ENCODE peak calls at places on chromosomes 6 and 20, in nine cellular contexts. H is SJSA1, I is tibial nerve, B is fibroblast of lung, W is ascending aorta, F is iPS DF 6.9, V is astrocyte, E is psoas muscle, S is lower lobe of right lung. Y is an unnamed sample. For H3K4me1, the result is how much of the 10 kb centered on the place peaks cover.

GRCh38 chr6:6701864-6702263 is 113.3 kb downstream of the LY86 start:
- DNase-seq in H (no peak), I (no peak), B (no peak), W (no peak), F (no peak), V (no peak), E (no peak), S (peak), Y (no peak)

GRCh38 chr6:139965393-139965792 is 590.9 kb upstream of the CITED2 start:
- DNase-seq in H (no peak), I (no peak), B (peak), W (no peak), F (no peak), V (peak), E (no peak), S (no peak), Y (no peak)

GRCh38 chr20:19411811-19412210 is 199.4 kb downstream of the SLC24A3 start:
- DNase-seq in H (no peak), I (no peak), B (no peak), W (no peak), F (no peak), V (no peak), E (no peak), S (no peak), Y (no peak)

GRCh38 chr6:69984506-69984905 is 118.2 kb downstream of the COL19A1 start:
- DNase-seq in H (no peak), I (no peak), B (no peak), W (no peak), F (no peak), V (no peak), E (no peak), S (no peak), Y (no peak)

GRCh38 chr6:107977283-107977682 is 19.3 kb upstream of the SEC63 start:
- DNase-seq in H (no peak), I (no peak), B (peak), W (no peak), F (no peak), V (peak), E (no peak), S (no peak), Y (no peak)

GRCh38 chr6:111601875-111602274 is 3.8 kb downstream of the TRAF3IP2 start:
- DNase-seq in H (no peak), I (peak), B (peak), W (no peak), F (no peak), V (peak), E (no peak), S (no peak), Y (no peak)

GRCh38 chr6:154197176-154197850 is 158.3 kb downstream of the OPRM1 start:
- DNase-seq in H (no peak), I (no peak), B (peak), W (no peak), F (no peak), V (peak), E (no peak), S (no peak), Y (no peak)

GRCh38 chr6:22892452-22892851 is 323.1 kb downstream of the HDGFL1 start:
- DNase-seq in H (peak), I (peak), B (peak), W (no peak), F (no peak), V (peak), E (no peak), S (no peak), Y (no peak)

GRCh38 chr20:55053389-55053788 is 578.0 kb downstream of the DOK5 start:
- DNase-seq in H (no peak), I (no peak), B (no peak), W (no peak), F (no peak), V (no peak), E (no peak), S (no peak), Y (no peak)

GRCh38 chr20:13041574-13042457 is 33.0 kb downstream of the SPTLC3 start:
- DNase-seq in H (no peak), I (no peak), B (peak), W (no peak), F (no peak), V (no peak), E (no peak), S (no peak), Y (no peak)

GRCh38 chr20:9230406-9230805 is 161.5 kb downstream of the PLCB4 start:
- DNase-seq in H (no peak), I (no peak), B (no peak), W (no peak), F (no peak), V (no peak), E (no peak), S (no peak), Y (no peak)

GRCh38 chr6:164124986-164125385 is 710.5 kb downstream of the QKI start:
- DNase-seq in H (no peak), I (no peak), B (no peak), W (no peak), F (no peak), V (no peak), E (no peak), S (no peak), Y (no peak)

GRCh38 chr6:113018351-113019151 is 671.4 kb downstream of the RFPL4B start:
- DNase-seq in H (no peak), I (peak), B (peak), W (no peak), F (no peak), V (peak), E (no peak), S (no peak), Y (no peak)

GRCh38 chr6:38262609-38263008 is 377.1 kb downstream of the BTBD9 start:
- DNase-seq in H (no peak), I (no peak), B (peak), W (no peak), F (no peak), V (peak), E (no peak), S (no peak), Y (no peak)

GRCh38 chr20:18223399-18223798 is 64.9 kb upstream of the ZNF133 start:
- DNase-seq in H (no peak), I (no peak), B (no peak), W (no peak), F (no peak), V (no peak), E (no peak), S (no peak), Y (no peak)

GRCh38 chr20:7851031-7851490 is 89.2 kb downstream of the HAO1 start:
- DNase-seq in H (no peak), I (no peak), B (peak), W (no peak), F (no peak), V (peak), E (no peak), S (no peak), Y (no peak)

GRCh38 chr20:20872420-20872819 is 160.0 kb upstream of the RALGAPA2 start:
- DNase-seq in H (no peak), I (no peak), B (no peak), W (no peak), F (no peak), V (no peak), E (no peak), S (no peak), Y (no peak)

GRCh38 chr6:138377042-138377441 is 663 bp upstream of the SMIM28 start:
- DNase-seq in H (no peak), I (no peak), B (no peak), W (no peak), F (no peak), V (no peak), E (no peak), S (no peak), Y (no peak)

GRCh38 chr6:25749837-25750236 is 4.7 kb upstream of the SLC17A4 start:
- DNase-seq in H (no peak), I (no peak), B (no peak), W (no peak), F (no peak), V (no peak), E (no peak), S (no peak), Y (no peak)

GRCh38 chr6:6614096-6614964 is 25.8 kb downstream of the LY86 start:
- DNase-seq in H (no peak), I (no peak), B (no peak), W (no peak), F (no peak), V (no peak), E (no peak), S (no peak), Y (no peak)

GRCh38 chr20:14477125-14477524 is 139.7 kb upstream of the FLRT3 start:
- DNase-seq in H (no peak), I (no peak), B (peak), W (no peak), F (no peak), V (no peak), E (no peak), S (no peak), Y (no peak)

GRCh38 chr6:96939019-96939805 is 14.7 kb downstream of the KLHL32 start:
- DNase-seq in H (peak), I (no peak), B (peak), W (no peak), F (no peak), V (peak), E (no peak), S (no peak), Y (no peak)

GRCh38 chr6:105514306-105514705 is 111.4 kb upstream of the PREP start:
- DNase-seq in H (no peak), I (peak), B (no peak), W (no peak), F (no peak), V (no peak), E (no peak), S (no peak), Y (no peak)

GRCh38 chr6:52582996-52583395 is 6.1 kb upstream of the TRAM2 start:
- DNase-seq in H (no peak), I (no peak), B (no peak), W (no peak), F (no peak), V (no peak), E (no peak), S (no peak), Y (no peak)

GRCh38 chr6:33316603-33317417 is 734 bp downstream of the ZBTB22 start:
- DNase-seq in H (no peak), I (no peak), B (no peak), W (no peak), F (no peak), V (no peak), E (no peak), S (no peak), Y (no peak)

GRCh38 chr6:33314515-33314942 is 651 bp upstream of the TAPBP start:
- DNase-seq in H (peak), I (peak), B (peak), W (no peak), F (no peak), V (peak), E (peak), S (peak), Y (no peak)

GRCh38 chr6:33317418-33317667 is 201 bp downstream of the ZBTB22 start:
- DNase-seq in H (no peak), I (no peak), B (no peak), W (no peak), F (no peak), V (no peak), E (no peak), S (no peak), Y (no peak)

GRCh38 chr6:33314943-33315752 is 1.3 kb upstream of the TAPBP start:
- DNase-seq in H (no peak), I (no peak), B (no peak), W (no peak), F (no peak), V (no peak), E (peak), S (peak), Y (no peak)

GRCh38 chr6:33315753-33316602 is 1.6 kb downstream of the ZBTB22 start:
- DNase-seq in H (no peak), I (no peak), B (no peak), W (no peak), F (no peak), V (no peak), E (no peak), S (no peak), Y (no peak)
- H3K4me1 ChIP-seq in H (under half), I (half or more), B (under half), W (under half), F (under half), V (half or more), E (half or more), S (half or more), Y (half or more)

DNA sequence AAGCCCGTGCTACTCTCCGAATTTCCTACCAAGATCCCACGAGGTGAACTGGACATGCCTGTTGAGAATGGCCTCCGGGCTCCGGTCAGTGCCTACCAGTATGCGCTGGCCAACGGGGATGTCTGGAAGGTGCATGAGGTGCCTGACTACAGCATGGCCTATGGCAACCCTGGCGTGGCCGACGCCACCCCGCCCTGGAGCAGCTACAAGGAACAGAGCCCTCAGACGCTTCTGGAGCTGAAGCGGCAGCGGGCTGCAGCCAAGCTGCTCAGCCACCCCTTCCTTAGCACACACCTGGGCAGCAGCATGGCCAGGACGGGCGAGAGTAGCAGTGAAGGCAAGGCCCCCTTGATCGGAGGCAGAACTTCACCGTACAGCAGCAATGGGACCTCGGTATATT is 8.0 kb upstream of the FAM83D start:
- DNase-seq in H (no peak), I (no peak), B (no peak), W (no peak), F (no peak), V (no peak), E (no peak), S (no peak), Y (no peak)
- H3K27ac ChIP-seq in H (no peak), I (no peak), B (no peak), W (no peak), F (no peak), V (no peak), E (no peak), S (no peak), Y (no peak)

GRCh38 chr6:15342114-15342513 is 96.2 kb downstream of the JARID2 start:
- DNase-seq in H (no peak), I (no peak), B (no peak), W (no peak), F (no peak), V (no peak), E (no peak), S (no peak), Y (no peak)
- H3K4me1 ChIP-seq in H (under half), I (under half), B (under half), W (under half), F (under half), V (under half), E (under half), S (half or more), Y (under half)

GRCh38 chr20:58242824-58243223 is 14.4 kb upstream of the ANKRD60 start:
- DNase-seq in H (no peak), I (no peak), B (no peak), W (no peak), F (no peak), V (no peak), E (no peak), S (no peak), Y (no peak)
- H3K27ac ChIP-seq in H (no peak), I (no peak), B (no peak), W (no peak), F (no peak), V (no peak), E (no peak), S (no peak), Y (no peak)

DNA sequence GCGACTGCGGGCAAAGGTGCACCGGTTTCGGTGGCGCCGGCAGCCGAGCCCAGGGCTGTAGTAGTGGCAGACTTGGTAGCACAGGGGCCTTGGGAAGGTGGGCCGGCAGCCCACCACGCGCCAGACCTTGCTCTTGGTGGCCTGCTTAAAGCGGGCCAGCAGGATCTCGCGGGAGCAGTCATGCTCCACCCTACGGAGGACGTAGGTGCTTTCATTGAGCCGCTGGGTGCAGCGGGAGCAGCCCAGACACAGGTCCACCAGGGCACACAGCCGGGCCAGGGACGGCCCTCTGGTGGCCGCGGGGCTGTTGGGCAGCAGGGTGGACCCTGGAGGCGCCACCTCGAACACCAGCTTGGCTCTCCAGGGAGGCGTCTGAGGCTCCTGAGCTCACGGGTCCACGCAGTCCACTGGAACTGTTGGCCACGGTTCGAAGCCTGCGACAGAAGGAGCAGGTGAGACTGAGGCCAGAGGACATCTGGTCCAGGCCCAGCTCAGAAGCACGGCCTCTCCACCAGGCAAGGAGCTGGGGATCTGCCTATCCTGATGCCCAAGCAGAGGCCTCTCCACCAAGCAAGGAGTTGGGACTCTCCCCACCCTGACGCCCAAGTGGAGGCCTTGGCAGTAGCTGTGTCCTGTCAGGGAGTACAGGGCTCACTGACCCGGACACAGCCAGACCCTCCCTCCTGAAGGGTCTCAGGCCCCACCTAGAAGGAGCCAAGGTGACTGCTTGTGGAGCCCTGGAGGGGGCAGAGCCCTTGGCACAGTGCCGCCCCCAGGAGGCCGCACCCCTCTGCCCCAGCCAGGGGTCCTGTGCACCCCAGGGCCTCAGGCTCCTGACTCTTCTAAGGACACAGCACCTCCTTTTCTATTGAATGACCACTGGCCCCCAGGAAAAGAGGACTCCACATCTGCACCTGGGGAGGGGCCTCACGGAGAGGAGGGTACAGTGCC is 976 bp downstream of the HELZ2 start:
- DNase-seq in H (no peak), I (no peak), B (no peak), W (no peak), F (no peak), V (no peak), E (no peak), S (no peak), Y (no peak)
- H3K4me1 ChIP-seq in H (under half), I (under half), B (under half), W (under half), F (under half), V (under half), E (under half), S (under half), Y (under half)

DNA sequence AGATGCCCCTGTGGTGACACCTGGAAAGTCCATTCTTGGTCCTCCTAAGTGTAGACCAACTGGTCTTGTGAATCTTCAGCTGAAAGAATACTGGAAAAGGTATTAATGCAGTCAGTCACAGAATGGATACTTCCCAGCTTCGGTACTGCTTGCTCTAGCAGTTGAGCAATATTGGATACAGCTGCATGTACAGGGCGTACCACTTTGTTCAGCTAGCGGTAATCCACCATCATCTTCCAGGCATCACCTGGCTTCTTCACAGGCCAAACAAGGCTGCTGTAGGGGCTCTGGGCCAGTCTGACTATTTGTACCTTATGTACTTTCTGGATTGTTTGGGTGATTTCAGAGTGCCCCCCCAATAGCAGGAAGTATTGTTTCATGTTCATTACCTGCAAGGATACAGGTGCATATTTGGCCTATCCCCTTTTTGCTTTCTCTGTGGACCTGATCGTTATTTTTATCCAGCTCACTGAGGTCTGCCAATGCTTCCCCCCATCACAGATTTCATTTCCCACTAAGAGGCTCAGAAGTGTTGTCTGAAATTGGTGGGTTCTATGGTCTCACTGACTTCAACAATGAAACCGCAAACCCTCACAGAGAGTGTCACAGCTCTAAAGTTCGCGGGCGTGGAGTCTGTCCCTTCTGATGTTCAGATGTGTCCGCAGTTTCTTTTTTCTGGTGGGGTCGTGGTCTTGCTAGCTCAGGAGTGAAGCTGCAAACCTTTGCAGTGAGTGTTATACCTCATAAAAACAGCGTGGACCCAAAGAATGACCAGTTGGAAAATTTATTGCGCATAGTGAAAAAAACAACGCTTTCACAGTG is 52.2 kb downstream of the TRIM27 start:
- DNase-seq in H (no peak), I (no peak), B (no peak), W (no peak), F (no peak), V (no peak), E (no peak), S (no peak), Y (no peak)
- H3K27ac ChIP-seq in H (no peak), I (no peak), B (no peak), W (no peak), F (no peak), V (no peak), E (no peak), S (no peak), Y (no peak)

GRCh38 chr6:30231067-30231466 is 17.9 kb upstream of the TRIM26 start:
- DNase-seq in H (no peak), I (no peak), B (no peak), W (no peak), F (no peak), V (no peak), E (no peak), S (no peak), Y (no peak)

GRCh38 chr6:30223339-30223738 is 10.1 kb upstream of the TRIM26 start:
- DNase-seq in H (no peak), I (no peak), B (no peak), W (no peak), F (no peak), V (no peak), E (no peak), S (no peak), Y (no peak)

GRCh38 chr6:30227242-30227722 is 14.1 kb upstream of the TRIM26 start:
- DNase-seq in H (no peak), I (no peak), B (no peak), W (no peak), F (no peak), V (no peak), E (no peak), S (no peak), Y (no peak)

GRCh38 chr6:30227763-30228487 is 14.7 kb upstream of the TRIM26 start:
- DNase-seq in H (no peak), I (no peak), B (no peak), W (no peak), F (no peak), V (no peak), E (no peak), S (no peak), Y (no peak)
- H3K4me1 ChIP-seq in H (under half), I (under half), B (under half), W (under half), F (under half), V (under half), E (under half), S (under half), Y (under half)

DNA sequence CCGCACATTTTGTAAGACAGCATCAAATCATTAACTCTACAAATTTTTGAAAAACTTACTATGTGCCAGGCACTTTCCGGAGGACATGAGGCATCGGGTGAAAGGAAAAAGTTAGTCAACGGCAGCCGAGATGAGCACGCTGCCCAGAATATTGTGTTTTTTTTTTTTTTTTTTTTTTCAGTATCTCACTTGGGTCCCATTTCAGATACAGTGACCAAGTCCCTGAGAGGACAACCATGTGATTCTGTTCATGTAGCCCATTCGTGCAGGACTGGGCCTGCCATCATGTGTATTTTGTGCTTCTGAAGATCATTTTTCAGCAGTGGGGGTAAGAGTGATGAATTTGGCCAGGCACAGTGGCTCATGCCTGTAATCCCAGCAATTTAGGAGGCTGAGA is 1.3 kb downstream of the SLA2 start:
- DNase-seq in H (no peak), I (no peak), B (no peak), W (no peak), F (no peak), V (no peak), E (no peak), S (no peak), Y (no peak)
- H3K27ac ChIP-seq in H (no peak), I (no peak), B (no peak), W (no peak), F (no peak), V (no peak), E (no peak), S (no peak), Y (peak)

GRCh38 chr6:115474443-115475041 is 586.1 kb downstream of the FRK start:
- DNase-seq in H (no peak), I (no peak), B (no peak), W (no peak), F (no peak), V (no peak), E (no peak), S (no peak), Y (no peak)
- H3K4me1 ChIP-seq in H (under half), I (under half), B (under half), W (under half), F (under half), V (under half), E (under half), S (under half), Y (under half)

GRCh38 chr20:63782521-63782971 is 43.0 kb downstream of the SLC2A4RG start:
- DNase-seq in H (no peak), I (no peak), B (no peak), W (no peak), F (no peak), V (no peak), E (no peak), S (no peak), Y (no peak)
- H3K27ac ChIP-seq in H (no peak), I (no peak), B (no peak), W (no peak), F (no peak), V (no peak), E (no peak), S (no peak), Y (no peak)

Y was measured in esophagus squamous epithelium.